ENCODE peak calls at places on chromosomes 16 and 17, in nine cellular contexts. E is endodermal cell, M is spleen, O is heart left ventricle, R is RWPE2, I is neural progenitor cell, Z is ovary, F is A549, C is heart right ventricle. H is an unnamed sample.

GRCh38 chr17:59423137-59423703 is 91.8 kb downstream of the YPEL2 start:
- DNase-seq in E (peak; percentile 80), M (no peak), O (no peak), R (no peak), I (no peak), Z (no peak), F (peak; percentile 68), C (peak; percentile 66), H (peak; percentile 31)

GRCh38 chr17:77085916-77086432 is 54.8 kb upstream of the SEC14L1 start:
- DNase-seq in E (no peak), M (no peak), O (no peak), R (no peak), I (no peak), Z (no peak), F (no peak), C (no peak), H (no peak)

GRCh38 chr17:182164-182751 is 808 bp upstream of the DOC2B start:
- DNase-seq in E (no peak), M (no peak), O (no peak), R (no peak), I (no peak), Z (no peak), F (no peak), C (no peak), H (no peak)

GRCh38 chr17:17913695-17914332 is 58.4 kb downstream of the TOM1L2 start:
- DNase-seq in E (peak; percentile 95), M (no peak), O (peak; percentile 72), R (peak; percentile 95), I (peak; percentile 37), Z (peak; percentile 73), F (peak; percentile 88), C (peak; percentile 60), H (no peak)

GRCh38 chr17:64632193-64632592 is 29.9 kb downstream of the SMURF2 start:
- DNase-seq in E (no peak), M (no peak), O (no peak), R (no peak), I (no peak), Z (no peak), F (no peak), C (no peak), H (no peak)

GRCh38 chr16:67664871-67665270 is 1.7 kb downstream of the ENKD1 start:
- DNase-seq in E (no peak), M (no peak), O (no peak), R (no peak), I (no peak), Z (no peak), F (no peak), C (no peak), H (no peak)

GRCh38 chr17:39174907-39175694 is 9.1 kb upstream of the ARL5C start:
- DNase-seq in E (peak; percentile 97), M (peak; percentile 92), O (peak; percentile 84), R (no peak), I (peak; percentile 93), Z (peak; percentile 82), F (peak; percentile 79), C (peak; percentile 83), H (peak; percentile 59)

GRCh38 chr17:42251115-42251514 is 25.1 kb downstream of the STAT5B start:
- DNase-seq in E (no peak), M (no peak), O (no peak), R (no peak), I (no peak), Z (no peak), F (peak; percentile 48), C (no peak), H (no peak)

DNA sequence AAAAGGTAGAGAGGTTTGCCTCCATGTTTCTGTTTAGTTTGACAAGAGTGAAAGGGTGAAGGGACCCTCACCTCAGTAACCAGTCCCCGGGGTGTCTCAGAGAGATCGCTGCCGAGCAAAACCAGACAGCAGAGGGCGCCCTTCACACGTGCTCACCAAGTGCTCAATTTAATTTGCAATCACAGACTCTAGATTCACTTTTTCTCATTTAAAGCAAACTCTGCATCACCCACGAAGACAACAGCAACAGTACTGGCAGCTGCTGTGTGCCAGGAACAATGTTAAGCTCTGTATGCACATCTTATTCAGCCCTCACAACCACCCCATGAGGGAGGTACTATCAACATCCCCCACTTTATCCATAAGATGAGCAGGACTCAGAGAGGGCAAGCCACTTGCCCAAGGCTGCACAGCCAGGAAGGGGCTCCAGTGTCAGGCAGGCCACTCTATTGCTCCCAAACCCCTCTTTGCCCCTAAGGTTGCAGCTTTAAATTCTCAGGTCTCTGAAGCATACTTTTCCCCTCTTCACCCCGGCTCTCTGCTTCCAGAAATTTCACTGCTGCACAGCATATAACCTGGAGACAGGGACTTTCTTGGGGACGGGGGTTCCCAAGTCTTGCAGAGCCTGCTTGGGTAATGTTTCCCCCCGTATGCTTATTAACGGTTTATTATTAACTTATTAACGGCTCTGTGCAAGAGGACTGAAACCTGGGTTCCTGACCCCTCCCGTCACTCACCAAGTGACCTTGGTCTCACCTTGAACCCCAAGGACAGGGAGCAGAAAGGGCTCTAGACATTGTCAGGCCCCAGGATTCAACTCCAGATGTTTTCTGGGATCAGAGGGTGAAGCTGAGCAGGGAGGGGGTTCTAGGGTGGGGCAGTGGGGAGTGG is 70.9 kb downstream of the CNGB1 start:
- DNase-seq in E (peak; percentile 91), M (peak; percentile 88), O (peak; percentile 87), R (no peak), I (peak; percentile 77), Z (peak; percentile 71), F (peak; percentile 74), C (peak; percentile 64), H (peak; percentile 47)
- H3K4me1 ChIP-seq in E (no peaks in the 10 kb centered on the region), M (peaks cover 17% of the 10 kb centered on the region), O (no peaks in the 10 kb centered on the region), R (peaks cover 13% of the 10 kb centered on the region), I (peaks cover 10% of the 10 kb centered on the region), Z (no peaks in the 10 kb centered on the region), F (peaks cover 39% of the 10 kb centered on the region), C (no peaks in the 10 kb centered on the region), H (no peaks in the 10 kb centered on the region)

GRCh38 chr16:28553776-28554633 is at the start of gene SGF29:
- DNase-seq in E (peak; percentile 95), M (peak; percentile 95), O (peak; percentile 96), R (peak; percentile 84), I (peak; percentile 97), Z (peak; percentile 95), F (peak; percentile 93), C (peak; percentile 95), H (peak; percentile 84)
- TF ChIP-seq CTCF in E (peak; percentile 55), M (peak; percentile 56), O (peak; percentile 54), R (peak; percentile 47), I (peak; percentile 49), Z (peak; percentile 44), F (peak; percentile 41), C (peak; percentile 69), H (peak; percentile 47)

DNA sequence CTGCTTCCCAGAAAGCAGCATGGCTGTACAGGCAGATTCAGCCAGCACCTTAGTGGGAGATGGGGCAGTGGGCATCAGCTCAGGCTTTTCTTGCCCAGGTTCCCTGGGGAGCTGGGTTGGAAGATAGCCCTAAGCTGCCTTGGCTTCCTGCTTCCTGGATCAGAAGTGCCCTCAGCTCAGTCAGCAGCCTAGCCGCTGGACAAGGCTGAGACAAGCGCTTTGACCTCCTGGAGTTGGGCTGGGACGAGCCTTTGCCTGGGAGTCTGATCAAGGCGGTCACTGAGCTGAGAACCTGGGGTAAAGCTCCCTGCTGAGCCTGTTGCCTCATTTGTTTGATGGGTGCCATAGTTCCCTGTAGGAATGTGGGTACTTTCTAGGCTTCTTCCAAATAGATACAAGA is 190.0 kb downstream of the RAB11FIP4 start:
- DNase-seq in E (no peak), M (no peak), O (peak; percentile 60), R (no peak), I (no peak), Z (no peak), F (no peak), C (peak; percentile 24), H (no peak)
- H3K4me1 ChIP-seq in E (no peaks in the 10 kb centered on the region), M (peaks cover 46% of the 10 kb centered on the region), O (peaks cover 24% of the 10 kb centered on the region), R (peaks cover 40% of the 10 kb centered on the region), I (no peaks in the 10 kb centered on the region), Z (peaks cover 12% of the 10 kb centered on the region), F (peaks cover 4% of the 10 kb centered on the region), C (peaks cover 28% of the 10 kb centered on the region), H (peaks cover 34% of the 10 kb centered on the region)

DNA sequence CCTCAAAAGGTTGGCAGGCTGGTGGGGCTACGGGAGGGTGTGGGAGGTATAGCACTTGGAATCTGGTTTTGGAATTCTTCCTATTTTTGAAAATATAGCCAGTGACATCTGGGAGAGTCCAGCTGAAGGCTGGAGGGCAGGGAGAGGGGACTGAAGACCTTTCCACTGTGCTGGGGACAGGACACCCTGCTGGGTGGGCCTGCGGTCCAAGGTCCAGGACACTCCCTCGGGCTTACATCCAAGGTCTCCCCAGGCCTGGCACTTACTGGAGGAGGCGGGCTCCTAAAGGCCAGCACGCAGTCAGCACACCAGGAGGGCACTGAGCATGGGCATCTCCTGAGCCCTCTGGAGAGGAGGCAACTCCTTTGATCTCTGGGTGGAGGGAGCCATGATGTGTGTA is 35.4 kb upstream of the ETV4 start:
- DNase-seq in E (no peak), M (no peak), O (no peak), R (no peak), I (no peak), Z (no peak), F (no peak), C (no peak), H (no peak)
- TF ChIP-seq CTCF in E (no peak), M (no peak), O (no peak), R (no peak), I (no peak), Z (no peak), F (no peak), C (no peak), H (no peak)

GRCh38 chr17:73549841-73550430 is 94.3 kb downstream of the SDK2 start:
- DNase-seq in E (no peak), M (no peak), O (no peak), R (peak; percentile 68), I (no peak), Z (no peak), F (no peak), C (no peak), H (no peak)

GRCh38 chr17:73548620-73549311 is 95.5 kb downstream of the SDK2 start:
- DNase-seq in E (no peak), M (no peak), O (peak; percentile 53), R (peak; percentile 27), I (no peak), Z (no peak), F (no peak), C (no peak), H (no peak)

GRCh38 chr17:73546121-73546520 is 98.1 kb downstream of the SDK2 start:
- DNase-seq in E (no peak), M (no peak), O (peak; percentile 22), R (peak; percentile 38), I (no peak), Z (no peak), F (no peak), C (no peak), H (no peak)

GRCh38 chr17:73546770-73547345 is 97.4 kb downstream of the SDK2 start:
- DNase-seq in E (peak; percentile 91), M (peak; percentile 90), O (no peak), R (peak; percentile 76), I (peak; percentile 70), Z (no peak), F (peak; percentile 40), C (no peak), H (peak; percentile 25)

GRCh38 chr17:73547790-73548189 is 96.5 kb downstream of the SDK2 start:
- DNase-seq in E (no peak), M (no peak), O (no peak), R (no peak), I (no peak), Z (no peak), F (no peak), C (no peak), H (no peak)
- H3K4me1 ChIP-seq in E (no peaks in the 10 kb centered on the region), M (peaks cover 51% of the 10 kb centered on the region), O (peaks cover 3% of the 10 kb centered on the region), R (no peaks in the 10 kb centered on the region), I (peaks cover 54% of the 10 kb centered on the region), Z (no peaks in the 10 kb centered on the region), F (no peaks in the 10 kb centered on the region), C (peaks cover 10% of the 10 kb centered on the region), H (peaks cover 3% of the 10 kb centered on the region)

GRCh38 chr17:66426397-66427033 is 124.1 kb downstream of the PRKCA start:
- DNase-seq in E (peak; percentile 66), M (no peak), O (no peak), R (no peak), I (no peak), Z (no peak), F (peak; percentile 59), C (no peak), H (no peak)
- TF ChIP-seq CTCF in E (peak; percentile 70), M (peak; percentile 41), O (no peak), R (peak; percentile 24), I (peak; percentile 42), Z (no peak), F (peak; percentile 39), C (peak; percentile 26), H (no peak)

H was measured in tibial nerve.